ENCODE peak calls at places on chromosome 9, in six cellular contexts. One of them, this sample, is unnamed.

GRCh38 chr9:27712826-27713225 is 139.5 kb upstream of the C9orf72 start:
- DNase-seq in kidney: no peak
- DNase-seq in heart left ventricle: no peak
- DNase-seq in Karpas-422: no peak
- DNase-seq in stomach: no peak
- DNase-seq in aorta: no peak
- DNase-seq in this sample: no peak

GRCh38 chr9:79046401-79046800 is 525.4 kb upstream of the TLE4 start:
- DNase-seq in kidney: no peak
- DNase-seq in heart left ventricle: no peak
- DNase-seq in Karpas-422: no peak
- DNase-seq in stomach: no peak
- DNase-seq in aorta: no peak
- DNase-seq in this sample: peak; percentile 6

GRCh38 chr9:85118990-85119755 is 449.6 kb downstream of the NTRK2 start:
- DNase-seq in kidney: no peak
- DNase-seq in heart left ventricle: no peak
- DNase-seq in Karpas-422: no peak
- DNase-seq in stomach: no peak
- DNase-seq in aorta: no peak
- DNase-seq in this sample: peak; percentile 80

GRCh38 chr9:99078731-99079130 is 26.2 kb upstream of the TGFBR1 start:
- DNase-seq in kidney: no peak
- DNase-seq in heart left ventricle: no peak
- DNase-seq in Karpas-422: no peak
- DNase-seq in stomach: no peak
- DNase-seq in aorta: no peak
- DNase-seq in this sample: no peak

GRCh38 chr9:81999806-82000205 is 11.2 kb downstream of the SPATA31D1 start:
- DNase-seq in kidney: no peak
- DNase-seq in heart left ventricle: no peak
- DNase-seq in Karpas-422: no peak
- DNase-seq in stomach: no peak
- DNase-seq in aorta: no peak
- DNase-seq in this sample: no peak

GRCh38 chr9:108300296-108301287 is 555.2 kb downstream of the ACTL7B start:
- DNase-seq in kidney: no peak
- DNase-seq in heart left ventricle: no peak
- DNase-seq in Karpas-422: no peak
- DNase-seq in stomach: no peak
- DNase-seq in aorta: no peak
- DNase-seq in this sample: no peak

GRCh38 chr9:117681827-117682226 is 22.4 kb upstream of the TLR4 start:
- DNase-seq in kidney: no peak
- DNase-seq in heart left ventricle: no peak
- DNase-seq in Karpas-422: no peak
- DNase-seq in stomach: no peak
- DNase-seq in aorta: no peak
- DNase-seq in this sample: no peak

GRCh38 chr9:117763314-117763713 is 59.1 kb downstream of the TLR4 start:
- DNase-seq in kidney: no peak
- DNase-seq in heart left ventricle: no peak
- DNase-seq in Karpas-422: no peak
- DNase-seq in stomach: no peak
- DNase-seq in aorta: no peak
- DNase-seq in this sample: peak; percentile 13

GRCh38 chr9:129597355-129598088 is 23.4 kb downstream of the C9orf50 start:
- DNase-seq in kidney: peak; percentile 95
- DNase-seq in heart left ventricle: peak; percentile 67
- DNase-seq in Karpas-422: no peak
- DNase-seq in stomach: peak; percentile 92
- DNase-seq in aorta: peak; percentile 81
- DNase-seq in this sample: peak; percentile 21

GRCh38 chr9:35712762-35713400 is 19.1 kb downstream of the TLN1 start:
- DNase-seq in kidney: peak; percentile 63
- DNase-seq in heart left ventricle: no peak
- DNase-seq in Karpas-422: no peak
- DNase-seq in stomach: no peak
- DNase-seq in aorta: peak; percentile 21
- DNase-seq in this sample: peak; percentile 29

GRCh38 chr9:811101-811531 is 30.4 kb upstream of the DMRT1 start:
- DNase-seq in kidney: no peak
- DNase-seq in heart left ventricle: peak; percentile 7
- DNase-seq in Karpas-422: no peak
- DNase-seq in stomach: no peak
- DNase-seq in aorta: no peak
- DNase-seq in this sample: peak; percentile 93

GRCh38 chr9:734831-735511 is 106.5 kb upstream of the DMRT1 start:
- DNase-seq in kidney: no peak
- DNase-seq in heart left ventricle: peak; percentile 47
- DNase-seq in Karpas-422: no peak
- DNase-seq in stomach: no peak
- DNase-seq in aorta: peak; percentile 77
- DNase-seq in this sample: no peak

GRCh38 chr9:114487607-114488300 is 17.5 kb downstream of the WHRN start:
- DNase-seq in kidney: peak; percentile 46
- DNase-seq in heart left ventricle: peak; percentile 46
- DNase-seq in Karpas-422: peak; percentile 86
- DNase-seq in stomach: peak; percentile 69
- DNase-seq in aorta: peak; percentile 58
- DNase-seq in this sample: peak; percentile 53

GRCh38 chr9:116087246-116087645 is 66.3 kb upstream of the PAPPA start:
- DNase-seq in kidney: no peak
- DNase-seq in heart left ventricle: peak; percentile 29
- DNase-seq in Karpas-422: no peak
- DNase-seq in stomach: peak; percentile 26
- DNase-seq in aorta: peak; percentile 56
- DNase-seq in this sample: no peak

GRCh38 chr9:79591463-79591862 is 19.7 kb downstream of the TLE4 start:
- DNase-seq in kidney: no peak
- DNase-seq in heart left ventricle: no peak
- DNase-seq in Karpas-422: no peak
- DNase-seq in stomach: no peak
- DNase-seq in aorta: no peak
- DNase-seq in this sample: no peak

GRCh38 chr9:137666950-137667670 is 48.3 kb downstream of the EHMT1 start:
- DNase-seq in kidney: no peak
- DNase-seq in heart left ventricle: no peak
- DNase-seq in Karpas-422: peak; percentile 68
- DNase-seq in stomach: peak; percentile 48
- DNase-seq in aorta: no peak
- DNase-seq in this sample: no peak

GRCh38 chr9:137669261-137669672 is 50.5 kb downstream of the EHMT1 start:
- DNase-seq in kidney: peak; percentile 81
- DNase-seq in heart left ventricle: no peak
- DNase-seq in Karpas-422: peak; percentile 54
- DNase-seq in stomach: no peak
- DNase-seq in aorta: no peak
- DNase-seq in this sample: no peak

GRCh38 chr9:137665697-137666504 is 47.1 kb downstream of the EHMT1 start:
- DNase-seq in kidney: peak; percentile 75
- DNase-seq in heart left ventricle: no peak
- DNase-seq in Karpas-422: no peak
- DNase-seq in stomach: no peak
- DNase-seq in aorta: no peak
- DNase-seq in this sample: no peak

GRCh38 chr9:137666505-137666809 is 47.7 kb downstream of the EHMT1 start:
- DNase-seq in kidney: no peak
- DNase-seq in heart left ventricle: no peak
- DNase-seq in Karpas-422: no peak
- DNase-seq in stomach: no peak
- DNase-seq in aorta: no peak
- DNase-seq in this sample: no peak

DNA sequence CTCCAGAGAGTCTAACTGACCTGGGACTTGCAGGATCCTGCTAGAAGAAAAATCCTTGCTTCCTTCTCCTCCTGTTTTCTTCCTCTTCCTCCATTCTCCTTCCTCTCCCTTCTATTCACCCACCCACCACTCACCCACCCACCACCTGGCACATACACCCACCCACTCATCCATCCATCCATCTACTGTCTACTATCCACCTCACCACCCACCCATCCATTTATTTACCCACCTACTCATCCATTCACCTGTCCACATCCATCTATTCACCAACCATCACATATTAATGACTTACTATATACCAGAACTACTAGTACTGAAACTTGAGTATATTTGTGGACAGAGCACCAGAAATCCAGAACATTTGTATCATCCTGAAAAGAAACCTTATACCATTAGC is 49.4 kb downstream of the EHMT1 start:
- DNase-seq in kidney: no peak
- DNase-seq in heart left ventricle: no peak
- DNase-seq in Karpas-422: no peak
- DNase-seq in stomach: no peak
- DNase-seq in aorta: no peak
- DNase-seq in this sample: no peak
- H3K4me1 ChIP-seq in kidney: peaks cover 20% of the 10 kb centered on the region
- H3K4me1 ChIP-seq in heart left ventricle: peaks cover 27% of the 10 kb centered on the region
- H3K4me1 ChIP-seq in Karpas-422: peaks cover 65% of the 10 kb centered on the region
- H3K4me1 ChIP-seq in stomach: peaks cover 53% of the 10 kb centered on the region
- H3K4me1 ChIP-seq in aorta: no peaks in the 10 kb centered on the region
- H3K4me1 ChIP-seq in this sample: no peaks in the 10 kb centered on the region

DNA sequence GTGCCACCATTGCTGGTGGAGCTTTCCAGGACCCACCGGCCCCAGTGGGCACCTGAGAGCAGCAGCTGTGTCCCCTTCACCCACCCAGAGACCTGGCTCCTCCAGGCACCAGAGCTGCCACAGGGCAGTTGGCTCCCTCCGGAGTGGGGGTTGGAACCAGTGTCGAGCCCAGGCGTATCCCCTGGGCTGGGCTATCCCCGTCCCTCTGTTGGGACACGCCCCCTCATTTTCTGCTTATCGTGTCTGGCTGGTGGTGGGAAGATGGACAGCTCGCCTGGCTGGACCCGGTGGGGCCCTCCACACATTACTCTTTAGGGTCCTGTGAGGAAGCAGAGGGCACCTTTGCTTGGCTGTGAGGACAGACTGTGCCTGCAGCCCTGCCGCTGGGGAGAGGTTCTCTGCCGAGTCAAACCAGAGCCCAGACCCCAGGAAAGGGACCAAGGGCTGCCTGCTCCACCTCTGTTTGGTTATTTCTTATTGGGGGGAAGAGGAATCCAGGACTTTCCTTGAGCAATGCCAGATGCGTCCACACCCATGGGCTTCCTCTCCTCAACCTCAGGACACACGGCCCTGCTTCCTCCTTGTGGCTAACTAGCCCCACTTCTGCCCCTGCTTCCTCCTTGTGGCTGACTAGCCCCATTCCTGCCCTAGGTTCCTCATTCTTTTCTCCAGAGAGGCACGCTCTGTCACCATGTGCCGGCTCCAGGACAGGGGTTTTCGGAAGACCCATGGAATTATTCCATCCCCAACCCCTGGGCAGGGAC is 11.3 kb upstream of the FCN1 start:
- DNase-seq in kidney: peak; percentile 52
- DNase-seq in heart left ventricle: peak; percentile 55
- DNase-seq in Karpas-422: no peak
- DNase-seq in stomach: no peak
- DNase-seq in aorta: peak; percentile 83
- DNase-seq in this sample: no peak
- H3K4me1 ChIP-seq in kidney: no peaks in the 10 kb centered on the region
- H3K4me1 ChIP-seq in heart left ventricle: no peaks in the 10 kb centered on the region
- H3K4me1 ChIP-seq in Karpas-422: peaks cover 28% of the 10 kb centered on the region
- H3K4me1 ChIP-seq in stomach: no peaks in the 10 kb centered on the region
- H3K4me1 ChIP-seq in aorta: no peaks in the 10 kb centered on the region
- H3K4me1 ChIP-seq in this sample: no peaks in the 10 kb centered on the region

GRCh38 chr9:95031711-95032461 is 285.6 kb downstream of the FANCC start:
- DNase-seq in kidney: no peak
- DNase-seq in heart left ventricle: no peak
- DNase-seq in Karpas-422: no peak
- DNase-seq in stomach: peak; percentile 83
- DNase-seq in aorta: no peak
- DNase-seq in this sample: no peak
- H3K4me1 ChIP-seq in kidney: peaks cover 34% of the 10 kb centered on the region
- H3K4me1 ChIP-seq in heart left ventricle: peaks cover 97% of the 10 kb centered on the region
- H3K4me1 ChIP-seq in Karpas-422: peaks cover 25% of the 10 kb centered on the region
- H3K4me1 ChIP-seq in stomach: peaks cover 62% of the 10 kb centered on the region
- H3K4me1 ChIP-seq in aorta: peaks cover 9% of the 10 kb centered on the region
- H3K4me1 ChIP-seq in this sample: peaks cover 21% of the 10 kb centered on the region

DNA sequence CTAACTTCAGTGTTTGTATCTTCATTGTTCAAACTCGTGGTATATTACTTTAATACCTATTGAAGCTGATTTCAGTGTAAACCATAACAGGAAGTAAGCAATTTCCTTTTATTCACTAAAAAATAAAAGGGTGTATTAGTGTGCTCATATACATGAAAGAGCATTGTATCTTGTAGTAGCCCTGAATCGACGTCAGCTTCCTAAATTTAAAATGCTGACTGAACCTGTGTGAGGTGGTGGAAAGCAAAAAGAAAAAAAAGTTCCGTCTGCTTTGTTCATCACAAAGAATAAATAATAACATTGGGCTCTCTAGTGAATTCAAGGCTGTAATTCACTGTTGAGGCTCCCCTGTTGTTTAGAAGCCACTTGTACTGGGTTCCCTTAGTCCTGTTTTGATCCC is 11.5 kb downstream of the SMARCA2 start:
- DNase-seq in kidney: no peak
- DNase-seq in heart left ventricle: no peak
- DNase-seq in Karpas-422: no peak
- DNase-seq in stomach: no peak
- DNase-seq in aorta: no peak
- DNase-seq in this sample: no peak
- H3K4me1 ChIP-seq in kidney: peaks cover 31% of the 10 kb centered on the region
- H3K4me1 ChIP-seq in heart left ventricle: peaks cover 74% of the 10 kb centered on the region
- H3K4me1 ChIP-seq in Karpas-422: peaks cover 26% of the 10 kb centered on the region
- H3K4me1 ChIP-seq in stomach: peaks cover 31% of the 10 kb centered on the region
- H3K4me1 ChIP-seq in aorta: peaks cover 25% of the 10 kb centered on the region
- H3K4me1 ChIP-seq in this sample: no peaks in the 10 kb centered on the region

DNA sequence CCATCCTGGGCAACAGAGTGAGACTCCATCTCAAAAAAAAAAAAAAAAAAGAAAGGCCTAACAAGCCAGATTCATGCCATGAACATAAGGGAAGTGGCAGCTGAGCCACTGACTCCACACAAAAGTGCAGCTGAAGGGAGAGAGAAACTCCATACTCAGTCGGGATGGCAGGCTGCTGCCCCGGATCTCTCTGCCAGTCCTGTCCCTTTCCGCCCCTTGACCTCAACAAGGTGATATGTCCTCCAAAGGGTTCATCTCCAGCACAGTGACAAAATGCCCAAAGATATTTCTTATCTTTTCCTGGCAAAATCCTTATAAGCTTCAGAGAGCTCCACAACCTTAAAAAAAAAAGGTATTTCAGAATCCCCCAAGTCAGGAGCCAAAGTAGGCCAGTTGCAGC is 52.6 kb downstream of the ABCA1 start:
- DNase-seq in kidney: no peak
- DNase-seq in heart left ventricle: no peak
- DNase-seq in Karpas-422: no peak
- DNase-seq in stomach: no peak
- DNase-seq in aorta: no peak
- DNase-seq in this sample: no peak
- H3K4me1 ChIP-seq in kidney: peaks cover 3% of the 10 kb centered on the region
- H3K4me1 ChIP-seq in heart left ventricle: peaks cover 29% of the 10 kb centered on the region
- H3K4me1 ChIP-seq in Karpas-422: peaks cover 15% of the 10 kb centered on the region
- H3K4me1 ChIP-seq in stomach: peaks cover 5% of the 10 kb centered on the region
- H3K4me1 ChIP-seq in aorta: no peaks in the 10 kb centered on the region
- H3K4me1 ChIP-seq in this sample: peaks cover 43% of the 10 kb centered on the region

GRCh38 chr9:136052991-136053756 is 41.9 kb downstream of the NACC2 start:
- DNase-seq in kidney: peak; percentile 74
- DNase-seq in heart left ventricle: no peak
- DNase-seq in Karpas-422: no peak
- DNase-seq in stomach: no peak
- DNase-seq in aorta: peak; percentile 50
- DNase-seq in this sample: no peak
- H3K4me1 ChIP-seq in kidney: peaks cover 18% of the 10 kb centered on the region
- H3K4me1 ChIP-seq in heart left ventricle: peaks cover 49% of the 10 kb centered on the region
- H3K4me1 ChIP-seq in Karpas-422: peaks cover 29% of the 10 kb centered on the region
- H3K4me1 ChIP-seq in stomach: peaks cover 81% of the 10 kb centered on the region
- H3K4me1 ChIP-seq in aorta: no peaks in the 10 kb centered on the region
- H3K4me1 ChIP-seq in this sample: peaks cover 7% of the 10 kb centered on the region

This sample was measured in foreskin keratinocyte.